ENCODE peak calls at places on chromosomes 4 and X, in ten cellular contexts. One of them, this sample, is unnamed.

GRCh38 chrX:120575379-120576114 is 14.8 kb upstream of the CUL4B start:
- DNase-seq in H1: no peak
- DNase-seq in lower leg skin: no peak
- DNase-seq in AG04449: no peak
- DNase-seq in gastrocnemius medialis: no peak
- DNase-seq in colonic mucosa: no peak
- DNase-seq in fibroblast of the aortic adventitia: no peak
- DNase-seq in tibial artery: no peak
- DNase-seq in endothelial cell: no peak
- DNase-seq in Calu3: no peak
- DNase-seq in this sample: no peak

GRCh38 chr4:186168750-186169149 is 22.6 kb upstream of the CYP4V2 start:
- DNase-seq in tibial artery: no peak
- DNase-seq in colonic mucosa: no peak
- DNase-seq in endothelial cell: no peak
- DNase-seq in gastrocnemius medialis: no peak
- DNase-seq in fibroblast of the aortic adventitia: no peak
- DNase-seq in AG04449: no peak
- DNase-seq in Calu3: no peak
- DNase-seq in H1: no peak
- DNase-seq in lower leg skin: no peak
- DNase-seq in this sample: no peak

GRCh38 chrX:57282568-57282967 is 3.9 kb upstream of the FAAH2 start:
- DNase-seq in lower leg skin: no peak
- DNase-seq in colonic mucosa: no peak
- DNase-seq in H1: no peak
- DNase-seq in Calu3: no peak
- DNase-seq in tibial artery: no peak
- DNase-seq in endothelial cell: no peak
- DNase-seq in AG04449: no peak
- DNase-seq in fibroblast of the aortic adventitia: no peak
- DNase-seq in gastrocnemius medialis: no peak
- DNase-seq in this sample: no peak

GRCh38 chrX:103817502-103817901 is 14.6 kb downstream of the RAB9B start:
- DNase-seq in colonic mucosa: peak
- DNase-seq in H1: no peak
- DNase-seq in tibial artery: no peak
- DNase-seq in fibroblast of the aortic adventitia: peak
- DNase-seq in AG04449: no peak
- DNase-seq in gastrocnemius medialis: no peak
- DNase-seq in lower leg skin: peak
- DNase-seq in endothelial cell: peak
- DNase-seq in Calu3: peak
- DNase-seq in this sample: no peak

GRCh38 chr4:149140841-149141240 is 674.8 kb downstream of the IQCM start:
- DNase-seq in gastrocnemius medialis: no peak
- DNase-seq in endothelial cell: no peak
- DNase-seq in Calu3: no peak
- DNase-seq in tibial artery: no peak
- DNase-seq in H1: no peak
- DNase-seq in lower leg skin: no peak
- DNase-seq in AG04449: no peak
- DNase-seq in colonic mucosa: no peak
- DNase-seq in fibroblast of the aortic adventitia: no peak
- DNase-seq in this sample: no peak

GRCh38 chrX:145393702-145394235 is 146.5 kb downstream of the SPANXN1 start:
- DNase-seq in Calu3: no peak
- DNase-seq in gastrocnemius medialis: no peak
- DNase-seq in endothelial cell: no peak
- DNase-seq in tibial artery: no peak
- DNase-seq in fibroblast of the aortic adventitia: no peak
- DNase-seq in H1: no peak
- DNase-seq in colonic mucosa: no peak
- DNase-seq in lower leg skin: no peak
- DNase-seq in AG04449: no peak
- DNase-seq in this sample: no peak

GRCh38 chr4:98359646-98360045 is 98.5 kb downstream of the RAP1GDS1 start:
- DNase-seq in gastrocnemius medialis: no peak
- DNase-seq in AG04449: no peak
- DNase-seq in Calu3: no peak
- DNase-seq in colonic mucosa: no peak
- DNase-seq in fibroblast of the aortic adventitia: no peak
- DNase-seq in H1: no peak
- DNase-seq in tibial artery: no peak
- DNase-seq in lower leg skin: no peak
- DNase-seq in endothelial cell: no peak
- DNase-seq in this sample: no peak

GRCh38 chr4:168868044-168868855 is 141.8 kb downstream of the CBR4 start:
- DNase-seq in lower leg skin: no peak
- DNase-seq in Calu3: no peak
- DNase-seq in colonic mucosa: no peak
- DNase-seq in H1: no peak
- DNase-seq in AG04449: peak
- DNase-seq in fibroblast of the aortic adventitia: peak
- DNase-seq in tibial artery: no peak
- DNase-seq in gastrocnemius medialis: no peak
- DNase-seq in endothelial cell: no peak
- DNase-seq in this sample: no peak

GRCh38 chr4:42371306-42372063 is 25.8 kb upstream of the SHISA3 start:
- DNase-seq in endothelial cell: no peak
- DNase-seq in gastrocnemius medialis: no peak
- DNase-seq in Calu3: no peak
- DNase-seq in H1: no peak
- DNase-seq in lower leg skin: no peak
- DNase-seq in tibial artery: no peak
- DNase-seq in colonic mucosa: no peak
- DNase-seq in AG04449: peak
- DNase-seq in fibroblast of the aortic adventitia: peak
- DNase-seq in this sample: no peak

GRCh38 chr4:113758361-113758760 is 3.2 kb downstream of the CAMK2D start:
- DNase-seq in gastrocnemius medialis: no peak
- DNase-seq in colonic mucosa: no peak
- DNase-seq in endothelial cell: no peak
- DNase-seq in AG04449: peak
- DNase-seq in H1: no peak
- DNase-seq in fibroblast of the aortic adventitia: peak
- DNase-seq in lower leg skin: no peak
- DNase-seq in tibial artery: no peak
- DNase-seq in Calu3: no peak
- DNase-seq in this sample: no peak

GRCh38 chrX:76076124-76076523 is 96.7 kb upstream of the PBDC1 start:
- DNase-seq in colonic mucosa: no peak
- DNase-seq in endothelial cell: no peak
- DNase-seq in gastrocnemius medialis: no peak
- DNase-seq in fibroblast of the aortic adventitia: no peak
- DNase-seq in tibial artery: no peak
- DNase-seq in AG04449: no peak
- DNase-seq in Calu3: no peak
- DNase-seq in H1: no peak
- DNase-seq in lower leg skin: no peak
- DNase-seq in this sample: no peak

GRCh38 chr4:138555107-138555506 is 313.0 kb upstream of the SLC7A11 start:
- DNase-seq in colonic mucosa: no peak
- DNase-seq in AG04449: no peak
- DNase-seq in fibroblast of the aortic adventitia: no peak
- DNase-seq in lower leg skin: no peak
- DNase-seq in Calu3: no peak
- DNase-seq in H1: no peak
- DNase-seq in tibial artery: no peak
- DNase-seq in endothelial cell: no peak
- DNase-seq in gastrocnemius medialis: no peak
- DNase-seq in this sample: no peak

GRCh38 chrX:24025741-24026402 is 1.1 kb downstream of the KLHL15 start:
- DNase-seq in colonic mucosa: peak
- DNase-seq in fibroblast of the aortic adventitia: peak
- DNase-seq in endothelial cell: no peak
- DNase-seq in gastrocnemius medialis: peak
- DNase-seq in AG04449: no peak
- DNase-seq in tibial artery: no peak
- DNase-seq in H1: peak
- DNase-seq in lower leg skin: peak
- DNase-seq in Calu3: peak
- DNase-seq in this sample: no peak

GRCh38 chrX:71543316-71543715 is 10.4 kb downstream of the OGT start:
- DNase-seq in tibial artery: no peak
- DNase-seq in colonic mucosa: no peak
- DNase-seq in endothelial cell: no peak
- DNase-seq in H1: no peak
- DNase-seq in fibroblast of the aortic adventitia: peak
- DNase-seq in Calu3: no peak
- DNase-seq in gastrocnemius medialis: no peak
- DNase-seq in lower leg skin: no peak
- DNase-seq in AG04449: no peak
- DNase-seq in this sample: no peak

GRCh38 chrX:135194684-135195083 is 23.5 kb upstream of the CT55 start:
- DNase-seq in tibial artery: no peak
- DNase-seq in H1: no peak
- DNase-seq in AG04449: no peak
- DNase-seq in fibroblast of the aortic adventitia: no peak
- DNase-seq in endothelial cell: no peak
- DNase-seq in colonic mucosa: no peak
- DNase-seq in gastrocnemius medialis: no peak
- DNase-seq in Calu3: no peak
- DNase-seq in lower leg skin: no peak
- DNase-seq in this sample: no peak

GRCh38 chr4:123547167-123547817 is 150.7 kb downstream of the SPRY1 start:
- DNase-seq in tibial artery: no peak
- DNase-seq in lower leg skin: peak
- DNase-seq in gastrocnemius medialis: no peak
- DNase-seq in H1: peak
- DNase-seq in fibroblast of the aortic adventitia: no peak
- DNase-seq in colonic mucosa: peak
- DNase-seq in Calu3: peak
- DNase-seq in endothelial cell: peak
- DNase-seq in AG04449: no peak
- DNase-seq in this sample: peak

DNA sequence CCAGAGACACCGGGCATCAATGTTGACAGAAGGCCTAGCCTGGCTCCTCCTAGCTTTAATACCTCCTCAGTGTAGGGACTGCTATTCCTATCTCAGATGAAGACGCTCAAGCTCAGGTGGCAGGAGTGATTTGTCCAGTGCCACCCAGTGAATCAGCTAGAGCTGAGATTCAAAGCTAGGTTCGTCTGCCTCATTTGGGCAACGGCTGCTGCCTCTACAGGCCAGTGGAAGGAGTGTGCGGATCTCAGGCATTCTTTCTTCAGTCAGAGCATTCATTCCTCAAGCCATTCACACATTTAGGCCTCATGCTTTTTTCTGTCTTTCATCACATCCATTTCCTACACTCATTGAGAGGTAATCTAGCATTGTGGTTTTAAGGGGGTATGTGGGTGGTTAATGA is 7.3 kb downstream of the TSR2 start:
- DNase-seq in colonic mucosa: no peak
- DNase-seq in gastrocnemius medialis: no peak
- DNase-seq in Calu3: no peak
- DNase-seq in AG04449: no peak
- DNase-seq in H1: no peak
- DNase-seq in endothelial cell: no peak
- DNase-seq in fibroblast of the aortic adventitia: peak
- DNase-seq in tibial artery: no peak
- DNase-seq in lower leg skin: no peak
- DNase-seq in this sample: no peak
- TF ChIP-seq CTCF in colonic mucosa: no peak
- TF ChIP-seq CTCF in gastrocnemius medialis: no peak
- TF ChIP-seq CTCF in Calu3: no peak
- TF ChIP-seq CTCF in AG04449: peak
- TF ChIP-seq CTCF in H1: peak
- TF ChIP-seq CTCF in endothelial cell: no peak
- TF ChIP-seq CTCF in fibroblast of the aortic adventitia: peak
- TF ChIP-seq CTCF in tibial artery: no peak
- TF ChIP-seq CTCF in lower leg skin: no peak
- TF ChIP-seq CTCF in this sample: no peak

DNA sequence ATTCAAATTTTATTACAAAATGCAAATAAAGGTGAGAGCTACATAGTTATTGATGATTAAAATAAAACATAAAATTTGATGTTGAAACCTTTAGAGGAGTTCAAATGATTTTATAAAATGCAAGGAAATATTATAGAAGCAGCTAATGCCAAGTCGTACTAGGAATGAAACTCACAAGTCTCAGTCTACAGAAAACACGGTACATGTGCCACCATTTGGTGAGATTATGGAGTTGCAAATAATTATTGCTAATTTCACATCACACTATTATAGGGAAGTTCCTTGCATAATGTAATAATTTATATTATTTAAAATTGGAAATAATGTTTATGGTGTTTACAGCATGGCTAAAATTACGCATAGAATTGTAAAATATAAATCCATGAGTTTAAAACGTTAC is 1601.7 kb upstream of the TENM3 start:
- DNase-seq in lower leg skin: no peak
- DNase-seq in colonic mucosa: no peak
- DNase-seq in H1: no peak
- DNase-seq in fibroblast of the aortic adventitia: no peak
- DNase-seq in AG04449: no peak
- DNase-seq in endothelial cell: no peak
- DNase-seq in Calu3: no peak
- DNase-seq in tibial artery: no peak
- DNase-seq in gastrocnemius medialis: no peak
- DNase-seq in this sample: no peak
- TF ChIP-seq CTCF in lower leg skin: no peak
- TF ChIP-seq CTCF in colonic mucosa: no peak
- TF ChIP-seq CTCF in H1: no peak
- TF ChIP-seq CTCF in fibroblast of the aortic adventitia: no peak
- TF ChIP-seq CTCF in AG04449: no peak
- TF ChIP-seq CTCF in endothelial cell: no peak
- TF ChIP-seq CTCF in Calu3: no peak
- TF ChIP-seq CTCF in tibial artery: no peak
- TF ChIP-seq CTCF in gastrocnemius medialis: no peak
- TF ChIP-seq CTCF in this sample: no peak

GRCh38 chrX:148049441-148049840 is 68.3 kb downstream of the FMR1NB start:
- DNase-seq in gastrocnemius medialis: no peak
- DNase-seq in AG04449: no peak
- DNase-seq in lower leg skin: no peak
- DNase-seq in tibial artery: no peak
- DNase-seq in Calu3: peak
- DNase-seq in fibroblast of the aortic adventitia: peak
- DNase-seq in H1: no peak
- DNase-seq in colonic mucosa: no peak
- DNase-seq in endothelial cell: peak
- DNase-seq in this sample: no peak
- TF ChIP-seq CTCF in gastrocnemius medialis: peak
- TF ChIP-seq CTCF in AG04449: peak
- TF ChIP-seq CTCF in lower leg skin: no peak
- TF ChIP-seq CTCF in tibial artery: peak
- TF ChIP-seq CTCF in Calu3: no peak
- TF ChIP-seq CTCF in fibroblast of the aortic adventitia: peak
- TF ChIP-seq CTCF in H1: no peak
- TF ChIP-seq CTCF in colonic mucosa: peak
- TF ChIP-seq CTCF in endothelial cell: peak
- TF ChIP-seq CTCF in this sample: peak

DNA sequence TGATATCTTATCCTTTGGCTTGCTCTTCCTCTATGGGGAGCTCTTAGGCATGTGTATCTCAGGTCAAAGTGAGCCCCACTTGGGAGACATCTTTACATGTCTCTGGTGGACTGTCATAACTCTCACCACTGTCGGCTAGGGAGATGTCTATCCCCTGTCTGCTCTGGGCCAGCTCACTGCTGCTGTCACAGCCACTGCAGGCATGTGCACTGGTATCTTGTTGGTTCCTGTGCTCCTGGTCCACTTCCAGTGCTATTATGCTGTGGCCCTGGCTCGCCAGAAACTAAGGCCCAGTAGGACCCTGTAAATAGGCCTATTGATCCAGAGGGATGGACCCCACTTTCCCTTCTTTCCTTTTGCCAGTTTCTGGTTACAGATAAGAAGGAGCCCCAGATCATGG is 56.6 kb upstream of the LAS1L start:
- DNase-seq in fibroblast of the aortic adventitia: no peak
- DNase-seq in lower leg skin: no peak
- DNase-seq in gastrocnemius medialis: no peak
- DNase-seq in AG04449: no peak
- DNase-seq in endothelial cell: no peak
- DNase-seq in Calu3: no peak
- DNase-seq in tibial artery: no peak
- DNase-seq in colonic mucosa: no peak
- DNase-seq in H1: no peak
- DNase-seq in this sample: no peak
- TF ChIP-seq CTCF in fibroblast of the aortic adventitia: no peak
- TF ChIP-seq CTCF in lower leg skin: no peak
- TF ChIP-seq CTCF in gastrocnemius medialis: no peak
- TF ChIP-seq CTCF in AG04449: no peak
- TF ChIP-seq CTCF in endothelial cell: no peak
- TF ChIP-seq CTCF in Calu3: no peak
- TF ChIP-seq CTCF in tibial artery: no peak
- TF ChIP-seq CTCF in colonic mucosa: no peak
- TF ChIP-seq CTCF in H1: no peak
- TF ChIP-seq CTCF in this sample: no peak

This sample was measured in lung.